ENCODE peak calls at places on chromosome 14, in ten cellular contexts. One of them, this sample, is unnamed.
A peak's percentile ranks its signal among the peaks of the same experiment; 100 is the strongest.

GRCh38 chr14:20387577-20387976 is 25.7 kb downstream of the TEP1 start:
- DNase-seq in HCT116: no peak
- DNase-seq in upper lobe of left lung: no peak
- DNase-seq in H1: no peak
- DNase-seq in breast epithelium: no peak
- DNase-seq in GM12892: no peak
- DNase-seq in suprapubic skin: no peak
- DNase-seq in sigmoid colon: no peak
- DNase-seq in GM12891: no peak
- DNase-seq in transverse colon: no peak
- DNase-seq in this sample: no peak

GRCh38 chr14:100617715-100618693 is 30.8 kb upstream of the BEGAIN start:
- DNase-seq in suprapubic skin: peak; percentile 54
- DNase-seq in GM12892: no peak
- DNase-seq in GM12891: no peak
- DNase-seq in breast epithelium: no peak
- DNase-seq in sigmoid colon: peak; percentile 61
- DNase-seq in HCT116: no peak
- DNase-seq in upper lobe of left lung: no peak
- DNase-seq in transverse colon: peak; percentile 13
- DNase-seq in H1: no peak
- DNase-seq in this sample: no peak

GRCh38 chr14:67331368-67332125 is 28.1 kb downstream of the ATP6V1D start:
- DNase-seq in H1: no peak
- DNase-seq in GM12891: no peak
- DNase-seq in breast epithelium: no peak
- DNase-seq in sigmoid colon: no peak
- DNase-seq in upper lobe of left lung: no peak
- DNase-seq in GM12892: no peak
- DNase-seq in suprapubic skin: no peak
- DNase-seq in transverse colon: no peak
- DNase-seq in HCT116: no peak
- DNase-seq in this sample: no peak

GRCh38 chr14:54975856-54976255 is 51.0 kb downstream of the WDHD1 start:
- DNase-seq in H1: no peak
- DNase-seq in upper lobe of left lung: no peak
- DNase-seq in GM12892: no peak
- DNase-seq in sigmoid colon: no peak
- DNase-seq in breast epithelium: no peak
- DNase-seq in GM12891: no peak
- DNase-seq in suprapubic skin: no peak
- DNase-seq in transverse colon: no peak
- DNase-seq in HCT116: no peak
- DNase-seq in this sample: no peak

GRCh38 chr14:66974397-66975025 is 214.7 kb upstream of the GARIN2 start:
- DNase-seq in GM12891: no peak
- DNase-seq in H1: no peak
- DNase-seq in suprapubic skin: no peak
- DNase-seq in sigmoid colon: no peak
- DNase-seq in upper lobe of left lung: no peak
- DNase-seq in transverse colon: no peak
- DNase-seq in breast epithelium: no peak
- DNase-seq in GM12892: no peak
- DNase-seq in HCT116: no peak
- DNase-seq in this sample: no peak

GRCh38 chr14:93926873-93927571 is at the start of gene FAM181A:
- DNase-seq in sigmoid colon: no peak
- DNase-seq in breast epithelium: no peak
- DNase-seq in suprapubic skin: no peak
- DNase-seq in upper lobe of left lung: peak; percentile 88
- DNase-seq in GM12891: no peak
- DNase-seq in HCT116: no peak
- DNase-seq in H1: no peak
- DNase-seq in transverse colon: no peak
- DNase-seq in GM12892: no peak
- DNase-seq in this sample: no peak

GRCh38 chr14:22791302-22791701 is 23.9 kb downstream of the SLC7A7 start:
- DNase-seq in HCT116: no peak
- DNase-seq in GM12891: no peak
- DNase-seq in upper lobe of left lung: no peak
- DNase-seq in H1: no peak
- DNase-seq in transverse colon: no peak
- DNase-seq in sigmoid colon: no peak
- DNase-seq in suprapubic skin: no peak
- DNase-seq in breast epithelium: no peak
- DNase-seq in GM12892: no peak
- DNase-seq in this sample: no peak

GRCh38 chr14:99853206-99853605 is 60.0 kb downstream of the EML1 start:
- DNase-seq in sigmoid colon: no peak
- DNase-seq in GM12891: no peak
- DNase-seq in upper lobe of left lung: peak; percentile 64
- DNase-seq in H1: no peak
- DNase-seq in breast epithelium: no peak
- DNase-seq in suprapubic skin: no peak
- DNase-seq in HCT116: no peak
- DNase-seq in GM12892: no peak
- DNase-seq in transverse colon: no peak
- DNase-seq in this sample: no peak

GRCh38 chr14:58912799-58913432 is 275.2 kb downstream of the DACT1 start:
- DNase-seq in transverse colon: no peak
- DNase-seq in sigmoid colon: no peak
- DNase-seq in GM12892: no peak
- DNase-seq in H1: no peak
- DNase-seq in HCT116: no peak
- DNase-seq in suprapubic skin: no peak
- DNase-seq in upper lobe of left lung: no peak
- DNase-seq in breast epithelium: no peak
- DNase-seq in GM12891: no peak
- DNase-seq in this sample: no peak

GRCh38 chr14:58918066-58918465 is 270.4 kb upstream of the DAAM1 start:
- DNase-seq in HCT116: no peak
- DNase-seq in GM12891: no peak
- DNase-seq in breast epithelium: no peak
- DNase-seq in upper lobe of left lung: no peak
- DNase-seq in H1: no peak
- DNase-seq in suprapubic skin: no peak
- DNase-seq in sigmoid colon: no peak
- DNase-seq in GM12892: no peak
- DNase-seq in transverse colon: no peak
- DNase-seq in this sample: no peak

GRCh38 chr14:58912287-58912686 is 274.5 kb downstream of the DACT1 start:
- DNase-seq in HCT116: no peak
- DNase-seq in suprapubic skin: no peak
- DNase-seq in H1: no peak
- DNase-seq in sigmoid colon: no peak
- DNase-seq in GM12891: no peak
- DNase-seq in breast epithelium: no peak
- DNase-seq in GM12892: no peak
- DNase-seq in transverse colon: no peak
- DNase-seq in upper lobe of left lung: no peak
- DNase-seq in this sample: no peak

GRCh38 chr14:58915646-58916045 is 272.8 kb upstream of the DAAM1 start:
- DNase-seq in breast epithelium: no peak
- DNase-seq in H1: no peak
- DNase-seq in upper lobe of left lung: no peak
- DNase-seq in sigmoid colon: no peak
- DNase-seq in HCT116: no peak
- DNase-seq in GM12891: no peak
- DNase-seq in GM12892: no peak
- DNase-seq in suprapubic skin: no peak
- DNase-seq in transverse colon: no peak
- DNase-seq in this sample: no peak

DNA sequence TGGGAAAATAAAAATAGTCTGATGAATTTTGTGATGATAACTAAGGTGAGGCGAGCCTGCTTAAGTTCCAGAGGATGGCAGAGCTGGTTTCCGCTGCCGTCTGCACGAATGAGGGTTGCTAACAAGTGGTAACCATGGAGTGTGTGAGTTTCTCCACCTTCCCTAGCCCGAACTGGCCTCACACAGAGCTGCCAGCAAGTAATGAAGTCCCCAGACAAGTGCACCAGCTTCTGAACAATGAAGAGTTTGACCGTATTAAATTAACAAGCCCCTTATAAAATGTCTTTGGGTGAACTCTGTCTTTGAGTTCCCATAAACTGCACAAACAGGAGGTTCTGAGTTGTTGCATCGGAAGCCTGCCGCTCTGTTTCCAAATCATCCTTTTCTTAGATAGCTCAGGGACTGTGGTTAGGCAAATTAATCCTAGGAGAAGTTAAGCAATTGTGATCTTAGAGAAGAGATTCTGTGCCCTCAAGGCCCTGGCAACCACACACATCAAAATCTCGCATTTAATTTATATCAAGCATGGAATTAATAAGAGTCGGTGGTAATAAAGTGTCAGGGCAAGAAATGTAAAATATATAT is 274.1 kb upstream of the DAAM1 start:
- DNase-seq in upper lobe of left lung: no peak
- DNase-seq in H1: no peak
- DNase-seq in breast epithelium: no peak
- DNase-seq in suprapubic skin: no peak
- DNase-seq in transverse colon: no peak
- DNase-seq in sigmoid colon: no peak
- DNase-seq in GM12892: no peak
- DNase-seq in HCT116: no peak
- DNase-seq in GM12891: no peak
- DNase-seq in this sample: no peak
- TF ChIP-seq POLR2AphosphoS5 in upper lobe of left lung: no peak
- TF ChIP-seq POLR2AphosphoS5 in H1: no peak
- TF ChIP-seq POLR2AphosphoS5 in breast epithelium: no peak
- TF ChIP-seq POLR2AphosphoS5 in suprapubic skin: no peak
- TF ChIP-seq POLR2AphosphoS5 in transverse colon: no peak
- TF ChIP-seq POLR2AphosphoS5 in sigmoid colon: no peak
- TF ChIP-seq POLR2AphosphoS5 in GM12892: no peak
- TF ChIP-seq POLR2AphosphoS5 in HCT116: no peak
- TF ChIP-seq POLR2AphosphoS5 in GM12891: no peak
- TF ChIP-seq POLR2AphosphoS5 in this sample: no peak

GRCh38 chr14:69152944-69153847 is at the start of gene DCAF5:
- DNase-seq in transverse colon: peak; percentile 96
- DNase-seq in suprapubic skin: peak; percentile 97
- DNase-seq in sigmoid colon: peak; percentile 98
- DNase-seq in HCT116: peak; percentile 84
- DNase-seq in H1: peak; percentile 77
- DNase-seq in GM12892: peak; percentile 93
- DNase-seq in upper lobe of left lung: peak; percentile 95
- DNase-seq in breast epithelium: peak; percentile 93
- DNase-seq in GM12891: peak; percentile 95
- DNase-seq in this sample: peak; percentile 95
- TF ChIP-seq POLR2A in transverse colon: peak; percentile 60
- TF ChIP-seq POLR2A in suprapubic skin: no peak
- TF ChIP-seq POLR2A in sigmoid colon: no peak
- TF ChIP-seq POLR2A in HCT116: peak; percentile 36
- TF ChIP-seq POLR2A in H1: peak; percentile 32
- TF ChIP-seq POLR2A in GM12892: peak; percentile 68
- TF ChIP-seq POLR2A in upper lobe of left lung: peak; percentile 73
- TF ChIP-seq POLR2A in breast epithelium: no peak
- TF ChIP-seq POLR2A in GM12891: peak; percentile 59
- TF ChIP-seq POLR2A in this sample: no peak

GRCh38 chr14:96173646-96174475 is 30.8 kb upstream of the BDKRB2 start:
- DNase-seq in GM12892: no peak
- DNase-seq in sigmoid colon: peak; percentile 49
- DNase-seq in transverse colon: no peak
- DNase-seq in upper lobe of left lung: no peak
- DNase-seq in H1: no peak
- DNase-seq in breast epithelium: no peak
- DNase-seq in GM12891: no peak
- DNase-seq in HCT116: no peak
- DNase-seq in suprapubic skin: peak; percentile 59
- DNase-seq in this sample: no peak

GRCh38 chr14:96178674-96179321 is 25.8 kb upstream of the BDKRB2 start:
- DNase-seq in upper lobe of left lung: no peak
- DNase-seq in breast epithelium: no peak
- DNase-seq in GM12891: no peak
- DNase-seq in H1: no peak
- DNase-seq in HCT116: no peak
- DNase-seq in transverse colon: no peak
- DNase-seq in suprapubic skin: no peak
- DNase-seq in GM12892: no peak
- DNase-seq in sigmoid colon: no peak
- DNase-seq in this sample: no peak

GRCh38 chr14:96177766-96178377 is 26.8 kb upstream of the BDKRB2 start:
- DNase-seq in GM12892: no peak
- DNase-seq in suprapubic skin: no peak
- DNase-seq in transverse colon: no peak
- DNase-seq in sigmoid colon: peak; percentile 73
- DNase-seq in GM12891: no peak
- DNase-seq in breast epithelium: no peak
- DNase-seq in H1: no peak
- DNase-seq in HCT116: no peak
- DNase-seq in upper lobe of left lung: no peak
- DNase-seq in this sample: no peak

GRCh38 chr14:96176275-96176674 is 28.4 kb upstream of the BDKRB2 start:
- DNase-seq in transverse colon: no peak
- DNase-seq in upper lobe of left lung: no peak
- DNase-seq in breast epithelium: no peak
- DNase-seq in suprapubic skin: no peak
- DNase-seq in GM12892: no peak
- DNase-seq in GM12891: no peak
- DNase-seq in sigmoid colon: peak; percentile 46
- DNase-seq in HCT116: no peak
- DNase-seq in H1: no peak
- DNase-seq in this sample: no peak

DNA sequence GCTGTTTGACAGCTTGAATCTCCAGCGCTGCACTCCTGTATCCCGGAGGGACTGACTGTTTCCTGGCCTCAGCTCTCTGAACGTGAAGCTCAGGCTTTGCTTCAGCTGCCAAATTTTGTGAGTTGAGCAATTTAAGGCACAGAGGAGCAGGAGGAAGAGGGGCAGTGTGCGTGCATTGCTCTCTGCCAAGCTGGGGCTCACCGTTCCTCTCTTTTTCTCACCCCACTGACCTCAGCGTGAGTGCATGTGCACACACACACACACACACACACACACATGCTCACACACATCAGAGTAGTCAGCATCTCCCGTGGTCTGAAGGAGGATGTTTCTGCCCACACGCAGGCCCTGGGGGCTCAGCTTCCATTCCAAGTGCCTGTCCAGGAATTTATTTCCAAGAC is 27.8 kb upstream of the BDKRB2 start:
- DNase-seq in HCT116: no peak
- DNase-seq in transverse colon: no peak
- DNase-seq in suprapubic skin: no peak
- DNase-seq in GM12891: no peak
- DNase-seq in upper lobe of left lung: no peak
- DNase-seq in GM12892: no peak
- DNase-seq in breast epithelium: no peak
- DNase-seq in H1: no peak
- DNase-seq in sigmoid colon: peak; percentile 85
- DNase-seq in this sample: no peak
- TF ChIP-seq POLR2AphosphoS5 in HCT116: no peak
- TF ChIP-seq POLR2AphosphoS5 in transverse colon: peak; percentile 32
- TF ChIP-seq POLR2AphosphoS5 in suprapubic skin: peak; percentile 45
- TF ChIP-seq POLR2AphosphoS5 in GM12891: no peak
- TF ChIP-seq POLR2AphosphoS5 in upper lobe of left lung: no peak
- TF ChIP-seq POLR2AphosphoS5 in GM12892: no peak
- TF ChIP-seq POLR2AphosphoS5 in breast epithelium: peak; percentile 68
- TF ChIP-seq POLR2AphosphoS5 in H1: no peak
- TF ChIP-seq POLR2AphosphoS5 in sigmoid colon: peak; percentile 54
- TF ChIP-seq POLR2AphosphoS5 in this sample: peak; percentile 58

DNA sequence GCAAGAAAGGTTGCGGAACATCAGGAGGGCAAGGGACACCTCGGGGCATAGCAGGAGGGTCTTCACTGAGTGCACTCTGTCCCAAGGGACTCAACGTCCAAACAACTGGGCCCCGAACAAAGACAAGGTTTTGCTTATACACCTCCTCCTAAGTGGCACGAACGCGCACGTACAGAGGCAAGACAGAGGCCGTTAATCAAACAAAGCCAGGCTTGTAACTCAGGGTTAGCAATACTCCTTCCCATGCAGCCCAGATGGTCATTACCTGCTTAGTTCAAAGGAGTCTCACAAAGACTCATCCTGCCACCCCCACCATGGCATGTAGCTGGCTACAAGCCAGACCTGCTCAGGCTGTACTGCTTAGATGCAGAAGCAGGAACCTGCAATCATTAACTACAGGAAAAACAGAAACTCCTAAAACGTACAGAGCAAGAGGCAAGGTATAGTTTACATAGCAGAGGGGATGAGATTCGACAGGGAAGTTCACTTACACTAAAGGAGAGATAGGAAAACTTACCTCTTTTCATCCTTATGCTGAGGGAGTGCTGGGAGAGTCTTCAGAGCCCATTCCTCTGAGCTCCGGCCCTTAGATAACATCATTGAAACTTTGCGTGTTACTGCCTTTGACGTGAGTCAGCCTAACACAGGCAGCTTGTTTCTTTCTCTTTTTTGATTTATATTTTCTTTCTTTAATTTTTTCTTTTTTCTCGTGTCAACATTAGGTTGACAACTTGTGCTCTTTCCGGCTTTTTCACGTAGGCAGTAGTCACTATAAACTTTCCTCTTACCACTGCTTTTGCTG is 1319.1 kb downstream of the TMEM121 start:
- DNase-seq in breast epithelium: no peak
- DNase-seq in transverse colon: peak; percentile 92
- DNase-seq in HCT116: no peak
- DNase-seq in GM12892: peak; percentile 18
- DNase-seq in sigmoid colon: no peak
- DNase-seq in H1: no peak
- DNase-seq in suprapubic skin: no peak
- DNase-seq in GM12891: no peak
- DNase-seq in upper lobe of left lung: no peak
- DNase-seq in this sample: peak; percentile 87
- TF ChIP-seq POLR2A in breast epithelium: no peak
- TF ChIP-seq POLR2A in transverse colon: peak; percentile 63
- TF ChIP-seq POLR2A in HCT116: no peak
- TF ChIP-seq POLR2A in GM12892: no peak
- TF ChIP-seq POLR2A in sigmoid colon: no peak
- TF ChIP-seq POLR2A in H1: no peak
- TF ChIP-seq POLR2A in suprapubic skin: no peak
- TF ChIP-seq POLR2A in GM12891: no peak
- TF ChIP-seq POLR2A in upper lobe of left lung: no peak
- TF ChIP-seq POLR2A in this sample: no peak

This sample was measured in stomach.